ENCODE peak calls at places on chromosomes 2 and 18, in eight cellular contexts. B is activated T-cell treated with anti-CD3 and anti-CD28 coated beads for 1 hour, T is OCI-LY7, Z is HCT116, U is foreskin fibroblast, S is right cardiac atrium, N is GM18507, A is COR-L47. V is an unnamed sample.

GRCh38 chr2:97970300-97971060 is 25.3 kb downstream of the TMEM131 start:
- DNase-seq in S (no peak), T (no peak), Z (no peak), N (no peak), A (no peak), U (no peak), B (no peak), V (no peak)

GRCh38 chr2:94872088-94872618 is 923 bp downstream of the TEKT4 start:
- DNase-seq in Z (no peak), N (no peak), A (no peak), T (no peak), B (no peak), S (peak; percentile 17), U (no peak), V (no peak)

GRCh38 chr18:61694236-61694635 is 198.6 kb downstream of the RNF152 start:
- DNase-seq in N (no peak), S (no peak), U (peak; percentile 54), A (no peak), B (no peak), Z (no peak), T (no peak), V (no peak)

GRCh38 chr18:61637319-61637718 is 255.5 kb downstream of the RNF152 start:
- DNase-seq in U (no peak), S (no peak), N (no peak), Z (no peak), B (no peak), A (peak; percentile 68), T (no peak), V (no peak)

GRCh38 chr2:235165136-235165535 is 213.3 kb downstream of the SH3BP4 start:
- DNase-seq in U (no peak), N (no peak), S (peak; percentile 63), Z (no peak), T (no peak), A (no peak), B (no peak), V (no peak)

GRCh38 chr2:49914281-49914680 is 760.0 kb upstream of the FSHR start:
- DNase-seq in T (no peak), B (no peak), Z (no peak), A (no peak), N (no peak), S (no peak), U (peak; percentile 78), V (no peak)

GRCh38 chr2:201707753-201708152 is 9.3 kb upstream of the MPP4 start:
- DNase-seq in A (no peak), U (peak; percentile 73), B (no peak), S (no peak), Z (no peak), T (no peak), N (no peak), V (no peak)

GRCh38 chr18:11154369-11154982 is 5.1 kb upstream of the PIEZO2 start:
- DNase-seq in A (peak; percentile 49), S (no peak), Z (peak; percentile 26), T (peak; percentile 60), N (no peak), U (peak; percentile 71), B (no peak), V (no peak)

GRCh38 chr2:238875531-238876231 is 27.8 kb downstream of the TWIST2 start:
- DNase-seq in T (no peak), S (no peak), A (no peak), Z (no peak), B (no peak), U (no peak), N (no peak), V (no peak)

GRCh38 chr2:25307949-25308557 is 33.7 kb downstream of the DNMT3A start:
- DNase-seq in B (no peak), A (no peak), Z (no peak), U (no peak), S (peak; percentile 56), T (no peak), N (no peak), V (no peak)

GRCh38 chr2:215436705-215437570 is 1.1 kb upstream of the FN1 start:
- DNase-seq in S (no peak), T (no peak), A (no peak), U (peak; percentile 48), Z (no peak), N (no peak), B (no peak), V (no peak)

GRCh38 chr2:72330673-72331072 is 183.0 kb upstream of the CYP26B1 start:
- DNase-seq in S (no peak), T (no peak), N (no peak), U (no peak), Z (no peak), A (peak; percentile 26), B (no peak), V (no peak)

GRCh38 chr2:169637620-169638019 is 53.5 kb downstream of the PPIG start:
- DNase-seq in A (no peak), Z (no peak), U (peak; percentile 87), B (no peak), N (no peak), S (no peak), T (no peak), V (no peak)

GRCh38 chr18:64148988-64149387 is at the start of gene LINC00305:
- DNase-seq in B (no peak), Z (no peak), S (no peak), N (no peak), A (no peak), U (no peak), T (no peak), V (no peak)

GRCh38 chr2:58484201-58484600 is 243.1 kb upstream of the FANCL start:
- DNase-seq in B (no peak), A (no peak), U (no peak), N (no peak), T (no peak), Z (no peak), S (no peak), V (no peak)

GRCh38 chr18:44013871-44014270 is 666.8 kb upstream of the SETBP1 start:
- DNase-seq in B (no peak), N (no peak), S (no peak), U (no peak), A (no peak), Z (no peak), T (no peak), V (no peak)

GRCh38 chr2:150994041-150994440 is 267.6 kb downstream of the RBM43 start:
- DNase-seq in N (no peak), A (no peak), Z (no peak), S (no peak), B (no peak), T (no peak), U (peak; percentile 61), V (no peak)

GRCh38 chr2:60565472-60565871 is 12.0 kb upstream of the BCL11A start:
- DNase-seq in U (peak; percentile 43), S (peak; percentile 43), Z (peak; percentile 38), A (peak; percentile 46), B (no peak), T (peak; percentile 77), N (no peak), V (no peak)

GRCh38 chr2:24840962-24841945 is 48.0 kb downstream of the CENPO start:
- DNase-seq in A (no peak), B (no peak), N (no peak), Z (no peak), S (no peak), U (no peak), T (no peak), V (no peak)

GRCh38 chr2:134739879-134740301 is 21.1 kb upstream of the TMEM163 start:
- DNase-seq in S (no peak), U (no peak), A (no peak), B (no peak), N (peak; percentile 40), Z (no peak), T (peak; percentile 95), V (no peak)

GRCh38 chr18:27075828-27076227 is 109.3 kb downstream of the CHST9 start:
- DNase-seq in A (peak; percentile 81), B (no peak), T (no peak), S (no peak), U (no peak), Z (no peak), N (no peak), V (no peak)

GRCh38 chr18:74388227-74388626 is 68.9 kb downstream of the DIPK1C start:
- DNase-seq in U (no peak), T (no peak), A (peak; percentile 73), Z (no peak), S (no peak), B (no peak), N (no peak), V (no peak)

GRCh38 chr2:20071397-20072383 is 20.3 kb upstream of the LAPTM4A start:
- DNase-seq in S (peak; percentile 89), N (no peak), Z (no peak), T (no peak), B (no peak), U (peak; percentile 96), A (no peak), V (no peak)

GRCh38 chr2:113361051-113361450 is 76.4 kb upstream of the ZNG1B start:
- DNase-seq in N (no peak), U (no peak), A (no peak), S (no peak), Z (no peak), B (no peak), T (no peak), V (no peak)

GRCh38 chr2:163800889-163801498 is 65.2 kb upstream of the FIGN start:
- DNase-seq in A (no peak), N (no peak), Z (no peak), S (no peak), T (no peak), U (no peak), B (no peak), V (no peak)

GRCh38 chr18:40553029-40553428 is 1402.0 kb upstream of the PIK3C3 start:
- DNase-seq in A (no peak), U (no peak), T (no peak), S (no peak), Z (no peak), N (no peak), B (no peak), V (no peak)

V was measured in effector CD4-positive, alpha-beta T cell.